ENCODE peak calls at places on chromosomes 2 and 18, in five cellular contexts. One of them, this sample, is unnamed.

GRCh38 chr2:58923869-58924268 is 682.7 kb upstream of the FANCL start:
- DNase-seq in right lobe of liver: no peak
- DNase-seq in Karpas-422: no peak
- DNase-seq in right cardiac atrium: no peak
- DNase-seq in CD4-positive, CD25-positive, alpha-beta regulatory T cell: no peak
- DNase-seq in this sample: no peak

GRCh38 chr18:6521804-6522418 is 107.2 kb upstream of the L3MBTL4 start:
- DNase-seq in right lobe of liver: peak; percentile 31
- DNase-seq in right cardiac atrium: no peak
- DNase-seq in Karpas-422: peak; percentile 86
- DNase-seq in CD4-positive, CD25-positive, alpha-beta regulatory T cell: peak; percentile 30
- DNase-seq in this sample: no peak

GRCh38 chr2:134917219-134917957 is 1.2 kb upstream of the CCNT2 start:
- DNase-seq in CD4-positive, CD25-positive, alpha-beta regulatory T cell: no peak
- DNase-seq in right lobe of liver: peak; percentile 24
- DNase-seq in right cardiac atrium: peak; percentile 18
- DNase-seq in Karpas-422: peak; percentile 55
- DNase-seq in this sample: peak; percentile 75

GRCh38 chr2:215060851-215061541 is 77.4 kb downstream of the ABCA12 start:
- DNase-seq in CD4-positive, CD25-positive, alpha-beta regulatory T cell: no peak
- DNase-seq in right cardiac atrium: no peak
- DNase-seq in Karpas-422: no peak
- DNase-seq in right lobe of liver: no peak
- DNase-seq in this sample: no peak

GRCh38 chr2:26849056-26850001 is 1.4 kb downstream of the DPYSL5 start:
- DNase-seq in Karpas-422: no peak
- DNase-seq in CD4-positive, CD25-positive, alpha-beta regulatory T cell: no peak
- DNase-seq in right cardiac atrium: no peak
- DNase-seq in right lobe of liver: no peak
- DNase-seq in this sample: peak; percentile 69

GRCh38 chr2:164538250-164538866 is 82.9 kb downstream of the GRB14 start:
- DNase-seq in CD4-positive, CD25-positive, alpha-beta regulatory T cell: peak; percentile 1
- DNase-seq in right lobe of liver: no peak
- DNase-seq in right cardiac atrium: no peak
- DNase-seq in Karpas-422: peak; percentile 73
- DNase-seq in this sample: no peak

GRCh38 chr2:26043862-26044736 is 10.2 kb downstream of the RAB10 start:
- DNase-seq in CD4-positive, CD25-positive, alpha-beta regulatory T cell: peak; percentile 19
- DNase-seq in right lobe of liver: peak; percentile 72
- DNase-seq in Karpas-422: no peak
- DNase-seq in right cardiac atrium: peak; percentile 53
- DNase-seq in this sample: no peak

GRCh38 chr2:228841877-228842276 is 429.2 kb downstream of the PID1 start:
- DNase-seq in CD4-positive, CD25-positive, alpha-beta regulatory T cell: no peak
- DNase-seq in right lobe of liver: no peak
- DNase-seq in Karpas-422: no peak
- DNase-seq in right cardiac atrium: no peak
- DNase-seq in this sample: no peak

GRCh38 chr2:88903744-88904353 is 212.4 kb downstream of the RPIA start:
- DNase-seq in right lobe of liver: no peak
- DNase-seq in right cardiac atrium: no peak
- DNase-seq in Karpas-422: no peak
- DNase-seq in CD4-positive, CD25-positive, alpha-beta regulatory T cell: peak; percentile 41
- DNase-seq in this sample: no peak

GRCh38 chr18:69845588-69846506 is 101.8 kb downstream of the CD226 start:
- DNase-seq in right lobe of liver: no peak
- DNase-seq in CD4-positive, CD25-positive, alpha-beta regulatory T cell: peak; percentile 8
- DNase-seq in right cardiac atrium: no peak
- DNase-seq in Karpas-422: no peak
- DNase-seq in this sample: no peak

GRCh38 chr18:63979409-63979908 is 9.6 kb downstream of the SERPINB8 start:
- DNase-seq in Karpas-422: peak; percentile 88
- DNase-seq in CD4-positive, CD25-positive, alpha-beta regulatory T cell: peak; percentile 65
- DNase-seq in right cardiac atrium: no peak
- DNase-seq in right lobe of liver: no peak
- DNase-seq in this sample: no peak

DNA sequence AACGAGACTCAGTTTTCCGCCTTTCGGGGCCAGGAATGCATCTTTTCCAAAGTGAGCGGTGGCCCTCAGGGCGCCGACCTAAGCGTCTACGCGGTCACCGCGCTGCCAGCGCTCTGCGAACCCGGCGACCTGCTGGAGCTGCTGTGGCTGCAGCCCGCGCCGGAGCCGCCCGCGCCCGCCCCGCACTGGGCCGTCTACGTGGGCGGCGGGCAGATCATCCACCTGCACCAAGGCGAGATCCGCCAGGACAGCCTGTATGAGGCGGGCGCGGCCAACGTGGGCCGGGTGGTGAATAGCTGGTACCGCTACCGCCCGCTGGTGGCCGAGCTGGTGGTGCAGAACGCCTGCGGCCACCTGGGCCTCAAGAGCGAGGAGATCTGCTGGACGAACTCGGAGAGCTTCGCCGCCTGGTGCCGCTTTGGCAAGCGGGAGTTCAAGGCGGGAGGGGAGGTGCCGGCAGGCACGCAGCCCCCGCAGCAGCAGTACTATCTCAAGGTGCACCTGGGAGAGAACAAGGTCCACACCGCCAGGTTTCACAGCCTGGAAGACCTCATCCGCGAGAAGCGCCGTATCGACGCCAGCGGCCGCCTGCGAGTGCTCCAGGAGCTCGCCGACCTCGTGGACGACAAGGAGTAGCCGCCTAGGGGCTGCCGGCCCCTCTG is 1.8 kb downstream of the LRATD1 start:
- DNase-seq in CD4-positive, CD25-positive, alpha-beta regulatory T cell: peak; percentile 10
- DNase-seq in right lobe of liver: peak; percentile 86
- DNase-seq in right cardiac atrium: peak; percentile 81
- DNase-seq in Karpas-422: no peak
- DNase-seq in this sample: peak; percentile 93
- H3K27ac ChIP-seq in CD4-positive, CD25-positive, alpha-beta regulatory T cell: no peak overlapping the region
- H3K27ac ChIP-seq in right lobe of liver: peak overlapping the region; percentile 47
- H3K27ac ChIP-seq in right cardiac atrium: no peak overlapping the region
- H3K27ac ChIP-seq in Karpas-422: no peak overlapping the region
- H3K27ac ChIP-seq in this sample: peak overlapping the region; percentile 80

GRCh38 chr2:65033178-65033577 is 23.0 kb upstream of the CEP68 start:
- DNase-seq in right lobe of liver: no peak
- DNase-seq in Karpas-422: peak; percentile 86
- DNase-seq in CD4-positive, CD25-positive, alpha-beta regulatory T cell: no peak
- DNase-seq in right cardiac atrium: no peak
- DNase-seq in this sample: no peak

GRCh38 chr2:65031341-65032015 is 24.7 kb upstream of the CEP68 start:
- DNase-seq in right cardiac atrium: no peak
- DNase-seq in CD4-positive, CD25-positive, alpha-beta regulatory T cell: peak; percentile 51
- DNase-seq in right lobe of liver: no peak
- DNase-seq in Karpas-422: peak; percentile 87
- DNase-seq in this sample: no peak

GRCh38 chr2:65037178-65037577 is 19.0 kb upstream of the CEP68 start:
- DNase-seq in Karpas-422: no peak
- DNase-seq in CD4-positive, CD25-positive, alpha-beta regulatory T cell: no peak
- DNase-seq in right lobe of liver: no peak
- DNase-seq in right cardiac atrium: no peak
- DNase-seq in this sample: no peak

GRCh38 chr2:65032016-65032975 is 23.9 kb upstream of the CEP68 start:
- DNase-seq in right cardiac atrium: no peak
- DNase-seq in right lobe of liver: no peak
- DNase-seq in CD4-positive, CD25-positive, alpha-beta regulatory T cell: no peak
- DNase-seq in Karpas-422: no peak
- DNase-seq in this sample: no peak

DNA sequence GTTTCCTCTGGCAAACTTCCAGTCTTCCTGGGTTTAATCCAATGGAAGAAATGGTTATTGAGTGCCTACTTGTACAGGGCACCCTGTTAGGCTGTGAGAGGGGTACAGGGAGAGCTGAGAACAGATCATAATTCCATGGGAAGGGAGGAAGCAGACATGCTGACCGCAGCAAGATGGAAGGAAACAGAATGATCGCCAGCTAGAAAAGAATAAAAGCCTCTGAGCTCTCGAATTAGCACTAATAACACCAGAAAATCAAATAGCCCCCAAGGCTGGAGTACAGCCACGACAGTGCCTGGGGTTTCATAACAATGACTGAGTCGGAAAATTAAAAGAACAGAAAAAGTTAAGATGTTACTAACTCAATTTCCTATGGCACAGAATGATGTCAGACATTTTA is 20.7 kb upstream of the CEP68 start:
- DNase-seq in CD4-positive, CD25-positive, alpha-beta regulatory T cell: no peak
- DNase-seq in Karpas-422: no peak
- DNase-seq in right cardiac atrium: no peak
- DNase-seq in right lobe of liver: no peak
- DNase-seq in this sample: no peak
- H3K4me1 ChIP-seq in CD4-positive, CD25-positive, alpha-beta regulatory T cell: peaks cover 34% of the 10 kb centered on the region
- H3K4me1 ChIP-seq in Karpas-422: peaks cover 55% of the 10 kb centered on the region
- H3K4me1 ChIP-seq in right cardiac atrium: peaks cover 6% of the 10 kb centered on the region
- H3K4me1 ChIP-seq in right lobe of liver: no peaks in the 10 kb centered on the region
- H3K4me1 ChIP-seq in this sample: peaks cover 2% of the 10 kb centered on the region

DNA sequence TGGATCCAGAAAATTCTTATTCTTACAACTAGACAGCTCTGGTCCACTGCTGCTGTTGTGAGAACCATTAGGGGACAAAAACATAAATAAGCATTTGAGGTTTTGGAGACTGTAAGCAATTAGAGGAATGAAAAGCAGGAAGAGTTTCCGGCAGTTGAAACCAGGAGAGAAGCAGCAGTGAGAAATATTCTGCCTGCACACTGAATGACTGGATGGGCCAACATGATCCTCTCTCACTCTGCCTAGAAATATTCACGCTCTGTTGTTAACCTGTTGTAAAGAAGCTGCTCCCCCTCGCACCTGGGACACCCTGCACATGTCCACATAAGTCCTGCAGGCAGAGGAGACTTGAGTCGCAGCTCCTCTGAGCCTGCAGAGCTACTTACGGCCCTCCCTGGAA is 60.4 kb upstream of the RNF152 start:
- DNase-seq in right cardiac atrium: no peak
- DNase-seq in Karpas-422: no peak
- DNase-seq in CD4-positive, CD25-positive, alpha-beta regulatory T cell: no peak
- DNase-seq in right lobe of liver: no peak
- DNase-seq in this sample: no peak
- H3K27ac ChIP-seq in right cardiac atrium: no peak overlapping the region
- H3K27ac ChIP-seq in Karpas-422: no peak overlapping the region
- H3K27ac ChIP-seq in CD4-positive, CD25-positive, alpha-beta regulatory T cell: no peak overlapping the region
- H3K27ac ChIP-seq in right lobe of liver: no peak overlapping the region
- H3K27ac ChIP-seq in this sample: no peak overlapping the region

DNA sequence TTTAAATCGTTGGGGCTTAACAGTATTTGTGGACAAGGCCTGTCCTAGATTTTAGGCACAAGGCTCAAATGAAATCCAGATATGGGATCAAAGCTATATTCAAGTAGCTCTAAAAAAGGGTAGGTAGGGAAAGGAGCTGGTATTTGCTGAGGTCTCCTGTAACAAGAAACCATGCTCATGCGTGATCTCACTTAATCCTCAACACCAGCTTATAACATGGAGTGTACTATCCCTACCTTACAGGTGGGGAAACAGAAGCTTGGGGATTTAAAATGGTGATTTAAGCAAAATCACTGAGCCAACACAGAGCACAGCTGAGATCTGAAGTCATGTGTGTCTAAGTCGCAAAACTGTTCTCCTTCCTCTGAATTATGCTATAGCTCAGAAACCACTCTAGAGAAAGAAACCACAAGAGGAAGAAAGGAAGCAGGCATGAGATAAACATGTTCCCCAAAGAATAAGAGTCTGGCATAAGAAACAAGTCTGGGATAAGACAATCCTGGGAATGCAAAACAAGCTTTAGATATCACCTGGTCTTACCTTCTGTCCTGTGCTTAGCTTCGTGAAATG is 43.1 kb downstream of the CYRIA start:
- DNase-seq in Karpas-422: no peak
- DNase-seq in CD4-positive, CD25-positive, alpha-beta regulatory T cell: no peak
- DNase-seq in right lobe of liver: no peak
- DNase-seq in right cardiac atrium: no peak
- DNase-seq in this sample: no peak
- H3K4me1 ChIP-seq in Karpas-422: peaks cover 16% of the 10 kb centered on the region
- H3K4me1 ChIP-seq in CD4-positive, CD25-positive, alpha-beta regulatory T cell: no peaks in the 10 kb centered on the region
- H3K4me1 ChIP-seq in right lobe of liver: no peaks in the 10 kb centered on the region
- H3K4me1 ChIP-seq in right cardiac atrium: peaks cover 7% of the 10 kb centered on the region
- H3K4me1 ChIP-seq in this sample: no peaks in the 10 kb centered on the region

DNA sequence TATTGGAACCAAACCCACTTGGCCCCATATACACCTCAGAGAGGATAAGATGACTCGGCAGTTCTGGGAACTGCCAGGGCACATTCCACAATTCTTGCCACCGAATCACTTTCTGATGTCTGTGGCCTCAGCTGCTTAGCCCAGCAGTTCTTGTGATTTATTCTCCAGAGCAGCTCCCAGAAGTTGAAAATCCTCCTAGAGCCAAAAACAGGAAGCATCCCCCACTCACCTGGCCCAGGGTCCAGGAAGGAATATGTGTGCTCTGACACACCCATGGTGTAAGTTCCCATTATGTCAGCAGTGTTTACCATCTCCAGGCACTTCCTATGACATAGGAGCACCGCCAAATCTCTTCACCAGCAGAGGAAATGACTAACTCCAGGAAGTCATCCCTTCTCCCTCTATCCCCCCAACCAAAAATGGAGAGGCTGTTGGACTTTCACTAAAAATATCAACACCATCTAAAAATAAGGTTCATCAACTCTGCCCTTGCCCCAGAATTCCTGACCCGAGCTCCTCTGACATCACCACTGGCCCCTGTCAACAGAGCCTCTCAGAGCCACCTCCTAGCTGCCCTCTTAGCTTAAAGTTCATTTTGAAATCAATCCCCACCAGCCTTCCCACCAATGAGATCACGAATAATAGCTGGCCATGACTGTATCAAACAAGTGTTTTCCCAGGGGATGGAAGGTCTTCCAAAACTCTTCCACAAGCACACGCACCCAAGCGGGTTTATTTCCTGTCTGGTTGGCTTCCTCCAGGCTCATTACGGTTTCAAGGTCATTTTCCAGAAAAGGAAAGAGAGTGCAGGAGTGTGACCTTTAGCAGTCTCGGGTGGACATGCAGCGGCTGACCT is 223.1 kb upstream of the PARD3B start:
- DNase-seq in right lobe of liver: no peak
- DNase-seq in CD4-positive, CD25-positive, alpha-beta regulatory T cell: no peak
- DNase-seq in Karpas-422: no peak
- DNase-seq in right cardiac atrium: no peak
- DNase-seq in this sample: no peak
- H3K27ac ChIP-seq in right lobe of liver: no peak overlapping the region
- H3K27ac ChIP-seq in CD4-positive, CD25-positive, alpha-beta regulatory T cell: no peak overlapping the region
- H3K27ac ChIP-seq in Karpas-422: no peak overlapping the region
- H3K27ac ChIP-seq in right cardiac atrium: peak overlapping the region; percentile 73
- H3K27ac ChIP-seq in this sample: no peak overlapping the region

GRCh38 chr2:37779123-37779522 is 107.7 kb upstream of the CDC42EP3 start:
- DNase-seq in right cardiac atrium: no peak
- DNase-seq in CD4-positive, CD25-positive, alpha-beta regulatory T cell: no peak
- DNase-seq in right lobe of liver: no peak
- DNase-seq in Karpas-422: no peak
- DNase-seq in this sample: no peak
- H3K4me1 ChIP-seq in right cardiac atrium: peaks cover 4% of the 10 kb centered on the region
- H3K4me1 ChIP-seq in CD4-positive, CD25-positive, alpha-beta regulatory T cell: no peaks in the 10 kb centered on the region
- H3K4me1 ChIP-seq in right lobe of liver: no peaks in the 10 kb centered on the region
- H3K4me1 ChIP-seq in Karpas-422: peaks cover 8% of the 10 kb centered on the region
- H3K4me1 ChIP-seq in this sample: no peaks in the 10 kb centered on the region

This sample was measured in kidney.